ENCODE peak calls at places on chromosomes 7 and 10, in five cellular contexts. U is memory B cell, Y is Kasumi-1, B is iPS-NIHi11, T is glutamatergic neuron. K is an unnamed sample.

GRCh38 chr10:132563485-132564248 is 26.1 kb downstream of the INPP5A start:
- DNase-seq in U (no peak), Y (no peak), B (no peak), T (peak), K (no peak)

GRCh38 chr10:131230166-131230565 is 81.4 kb downstream of the TCERG1L start:
- DNase-seq in U (no peak), Y (no peak), B (no peak), T (no peak), K (no peak)

GRCh38 chr10:97903128-97904025 is 53.7 kb downstream of the GOLGA7B start:
- DNase-seq in U (no peak), Y (no peak), B (no peak), T (no peak), K (no peak)

GRCh38 chr10:21021843-21022594 is 124.9 kb upstream of the NEBL start:
- DNase-seq in U (no peak), Y (no peak), B (peak), T (no peak), K (no peak)

GRCh38 chr7:102253973-102254370 is 32.7 kb upstream of the SH2B2 start:
- DNase-seq in U (no peak), Y (no peak), B (no peak), T (no peak), K (no peak)

GRCh38 chr7:157255201-157255606 is 81.6 kb upstream of the DNAJB6 start:
- DNase-seq in U (no peak), Y (no peak), B (no peak), T (no peak), K (no peak)

GRCh38 chr7:17095951-17096350 is 202.5 kb upstream of the AHR start:
- DNase-seq in U (no peak), Y (no peak), B (no peak), T (no peak), K (no peak)

GRCh38 chr7:4818000-4818794 is 42.8 kb downstream of the AP5Z1 start:
- DNase-seq in U (no peak), Y (no peak), B (no peak), T (peak), K (no peak)

GRCh38 chr10:19638173-19638872 is 177.9 kb upstream of the PLXDC2 start:
- DNase-seq in U (no peak), Y (peak), B (no peak), T (no peak), K (peak)

GRCh38 chr10:27783660-27784059 is 38.0 kb upstream of the MKX start:
- DNase-seq in U (no peak), Y (peak), B (peak), T (no peak), K (no peak)

GRCh38 chr7:75937958-75938786 is 23.2 kb downstream of the POR start:
- DNase-seq in U (no peak), Y (no peak), B (peak), T (peak), K (no peak)

GRCh38 chr7:97298561-97298960 is 181.1 kb downstream of the SDHAF3 start:
- DNase-seq in U (no peak), Y (no peak), B (no peak), T (no peak), K (no peak)

GRCh38 chr7:106062006-106062405 is 50.1 kb downstream of the SYPL1 start:
- DNase-seq in U (no peak), Y (no peak), B (no peak), T (no peak), K (no peak)

GRCh38 chr10:31623466-31623865 is 304.4 kb downstream of the ZEB1 start:
- DNase-seq in U (no peak), Y (no peak), B (no peak), T (no peak), K (no peak)

GRCh38 chr7:83005410-83005809 is 157.3 kb downstream of the PCLO start:
- DNase-seq in U (no peak), Y (peak), B (no peak), T (no peak), K (no peak)

GRCh38 chr10:63760034-63760707 is 239.0 kb downstream of the REEP3 start:
- DNase-seq in U (no peak), Y (no peak), B (no peak), T (no peak), K (no peak)

GRCh38 chr7:92835851-92836488 is 403 bp downstream of the CDK6 start:
- DNase-seq in U (peak), Y (peak), B (no peak), T (no peak), K (no peak)

GRCh38 chr7:136144182-136144581 is 167.0 kb upstream of the MTPN start:
- DNase-seq in U (no peak), Y (no peak), B (no peak), T (no peak), K (no peak)

GRCh38 chr10:88682491-88682890 is 18.2 kb downstream of the LIPF start:
- DNase-seq in U (no peak), Y (no peak), B (no peak), T (no peak), K (no peak)

GRCh38 chr7:157897686-157898085 is 560.9 kb downstream of the DNAJB6 start:
- DNase-seq in U (no peak), Y (no peak), B (no peak), T (no peak), K (no peak)

GRCh38 chr10:43262043-43262901 is 4.6 kb downstream of the RASGEF1A start:
- DNase-seq in U (no peak), Y (no peak), B (peak), T (no peak), K (no peak)

GRCh38 chr10:71241114-71241898 is 28.9 kb downstream of the UNC5B start:
- DNase-seq in U (no peak), Y (no peak), B (no peak), T (no peak), K (no peak)

GRCh38 chr10:14820010-14820774 is 17.6 kb downstream of the CDNF start:
- DNase-seq in U (no peak), Y (no peak), B (no peak), T (no peak), K (no peak)

GRCh38 chr7:41085244-41085643 is 617.6 kb downstream of the INHBA start:
- DNase-seq in U (no peak), Y (no peak), B (no peak), T (no peak), K (no peak)